ENCODE peak calls at places on chromosomes 5 and 9, in ten cellular contexts. M is choroid plexus epithelial cell, P is Panc1, G is spleen, D is H1, F is GM23338, I is neural progenitor cell, T is fibroblast of lung, Z is GM12865, J is brain microvascular endothelial cell. H is an unnamed sample.

GRCh38 chr5:154118385-154118784 is 72.1 kb upstream of the GALNT10 start:
- DNase-seq in T (no peak), Z (no peak), I (no peak), D (no peak), G (no peak), P (no peak), F (no peak), J (no peak), M (no peak), H (no peak)

GRCh38 chr5:65809817-65810531 is 88.0 kb downstream of the NLN start:
- DNase-seq in D (no peak), F (no peak), M (peak), T (peak), I (no peak), Z (no peak), P (no peak), G (no peak), J (peak), H (no peak)

GRCh38 chr5:56075361-56075760 is 80.6 kb upstream of the IL6ST start:
- DNase-seq in P (no peak), I (no peak), T (peak), Z (no peak), M (peak), J (no peak), F (no peak), D (no peak), G (no peak), H (peak)

GRCh38 chr5:157828031-157828948 is 30.7 kb downstream of the CLINT1 start:
- DNase-seq in Z (peak), M (peak), F (no peak), P (no peak), G (no peak), D (no peak), I (no peak), T (peak), J (no peak), H (no peak)

GRCh38 chr9:107491081-107492053 is 1.8 kb upstream of the KLF4 start:
- DNase-seq in I (peak), Z (no peak), G (peak), F (peak), T (peak), J (no peak), P (no peak), D (peak), M (peak), H (no peak)

GRCh38 chr9:134068742-134069535 is 1.1 kb upstream of the BRD3 start:
- DNase-seq in P (peak), Z (no peak), F (no peak), T (no peak), D (no peak), G (peak), M (no peak), I (no peak), J (no peak), H (no peak)

GRCh38 chr5:98179791-98180755 is 593.4 kb upstream of the RGMB start:
- DNase-seq in G (no peak), P (no peak), D (no peak), M (peak), Z (no peak), T (no peak), I (no peak), J (peak), F (no peak), H (no peak)

GRCh38 chr5:9233712-9234111 is 312.2 kb downstream of the SEMA5A start:
- DNase-seq in Z (no peak), F (peak), P (no peak), J (peak), I (peak), G (no peak), M (peak), D (no peak), T (no peak), H (no peak)

GRCh38 chr9:75891277-75892167 is 1.0 kb downstream of the PCSK5 start:
- DNase-seq in Z (no peak), G (peak), F (peak), P (no peak), I (peak), D (peak), M (peak), J (peak), T (peak), H (no peak)

GRCh38 chr9:77305622-77306365 is 128.5 kb downstream of the VPS13A start:
- DNase-seq in M (peak), J (no peak), F (no peak), T (peak), Z (no peak), G (no peak), P (no peak), D (no peak), I (no peak), H (no peak)

GRCh38 chr5:134837530-134838181 is 8.1 kb upstream of the C5orf24 start:
- DNase-seq in M (peak), T (no peak), P (no peak), F (no peak), J (no peak), D (no peak), G (no peak), Z (no peak), I (no peak), H (no peak)

GRCh38 chr5:149731332-149731616 is 1.2 kb downstream of the PPARGC1B start:
- DNase-seq in M (no peak), J (no peak), Z (no peak), G (no peak), T (no peak), P (no peak), I (no peak), F (no peak), D (peak), H (no peak)

GRCh38 chr5:8943301-8943700 is 602.6 kb downstream of the SEMA5A start:
- DNase-seq in F (no peak), I (no peak), D (no peak), J (peak), G (no peak), T (peak), Z (no peak), M (peak), P (no peak), H (no peak)

GRCh38 chr9:74942801-74943200 is 9.9 kb downstream of the C9orf40 start:
- DNase-seq in M (peak), I (no peak), P (no peak), J (peak), Z (no peak), T (no peak), F (no peak), D (no peak), G (no peak), H (no peak)

DNA sequence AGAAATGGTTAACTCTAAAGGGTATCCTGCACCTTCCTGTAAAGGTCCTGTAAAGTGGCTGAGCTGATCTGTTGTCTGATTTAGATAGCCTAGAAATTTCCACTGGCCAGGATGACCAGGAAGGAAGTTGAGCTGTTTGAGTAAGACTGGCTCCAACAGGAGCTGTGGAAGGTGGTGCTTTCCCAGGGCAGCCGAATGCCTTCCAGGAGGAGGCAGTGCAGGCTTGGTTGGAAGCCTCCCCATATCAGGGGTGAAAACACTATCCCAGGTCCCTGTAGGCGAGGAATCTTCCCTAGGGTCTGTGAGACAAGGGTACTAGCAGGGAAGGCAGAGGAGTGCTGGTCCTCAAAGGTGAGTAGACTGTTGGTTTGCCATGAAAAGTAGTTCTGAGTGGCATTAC is 98.4 kb downstream of the LIX1 start:
- DNase-seq in Z (peak), T (peak), F (peak), M (peak), I (peak), J (peak), G (no peak), P (peak), D (peak), H (no peak)
- TF ChIP-seq CTCF in Z (peak), T (peak), F (peak), M (peak), I (peak), J (peak), G (no peak), P (peak), D (peak), H (peak)

GRCh38 chr5:96664669-96665068 is 2.5 kb downstream of the CAST start:
- DNase-seq in Z (no peak), F (no peak), G (no peak), I (no peak), T (no peak), J (no peak), P (no peak), D (no peak), M (no peak), H (no peak)
- H3K4me3 ChIP-seq in Z (no peak), F (no peak), G (no peak), I (no peak), T (peak), J (no peak), P (no peak), D (no peak), M (no peak), H (no peak)

DNA sequence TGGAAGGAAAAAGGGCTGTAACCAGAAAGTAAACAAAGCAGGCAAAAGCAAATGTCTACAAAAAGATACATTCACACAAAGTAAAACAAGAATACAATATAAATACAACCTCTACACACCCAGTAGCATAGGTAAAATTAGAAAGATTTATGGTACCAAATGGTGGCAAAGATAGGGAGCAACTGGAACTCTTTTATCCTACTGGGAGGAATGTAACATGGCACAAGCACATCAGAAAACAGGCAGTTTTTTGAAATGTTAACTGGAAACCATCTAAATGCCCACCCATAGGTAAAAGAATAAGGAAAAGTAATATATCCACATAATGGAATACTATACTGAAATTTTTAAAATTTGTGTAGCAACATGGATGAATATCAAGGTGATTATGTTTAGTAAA is 8.7 kb upstream of the ARL14EPL start:
- DNase-seq in F (no peak), J (no peak), D (no peak), M (no peak), I (no peak), G (no peak), Z (no peak), T (no peak), P (no peak), H (no peak)
- TF ChIP-seq CTCF in F (peak), J (no peak), D (no peak), M (no peak), I (no peak), G (no peak), Z (no peak), T (peak), P (no peak), H (no peak)

GRCh38 chr5:79136618-79137017 is 25.0 kb downstream of the BHMT start:
- DNase-seq in P (no peak), G (no peak), T (no peak), F (no peak), I (no peak), D (no peak), Z (no peak), J (no peak), M (no peak), H (no peak)

GRCh38 chr5:79135790-79136553 is 24.4 kb downstream of the BHMT start:
- DNase-seq in D (no peak), M (no peak), G (no peak), J (no peak), I (no peak), T (no peak), Z (peak), P (no peak), F (no peak), H (no peak)

GRCh38 chr5:79130781-79131180 is 19.2 kb downstream of the BHMT start:
- DNase-seq in F (peak), J (no peak), P (no peak), Z (no peak), T (no peak), D (no peak), G (no peak), M (no peak), I (no peak), H (no peak)

GRCh38 chr5:79133657-79134451 is 22.2 kb downstream of the BHMT start:
- DNase-seq in F (peak), M (peak), I (peak), D (peak), Z (peak), P (peak), T (peak), J (peak), G (no peak), H (peak)

DNA sequence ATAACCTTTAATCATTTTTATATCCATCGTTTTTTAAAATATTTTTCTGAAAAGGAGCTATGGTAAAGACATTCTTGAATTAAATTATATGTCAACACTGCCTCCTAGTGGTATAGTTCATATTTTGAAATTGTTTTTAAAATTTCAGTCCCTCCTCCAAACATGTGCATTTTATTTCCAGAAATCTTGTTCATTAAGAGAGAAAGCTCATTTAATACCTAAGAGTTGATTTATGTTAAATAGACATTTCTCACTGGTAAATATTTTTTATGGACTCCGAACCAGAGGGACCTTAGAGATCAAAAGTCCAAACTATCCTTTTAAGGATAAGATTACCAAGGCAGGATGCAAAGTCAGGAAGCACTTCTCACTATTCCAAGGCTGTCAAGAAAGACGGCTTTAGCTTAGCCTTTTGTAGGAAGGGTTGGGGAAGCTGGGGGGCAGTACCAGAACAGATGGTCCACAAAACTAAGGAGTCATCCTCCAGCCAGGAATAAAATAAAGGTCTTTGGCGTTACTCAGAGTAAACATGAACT is 21.6 kb downstream of the BHMT start:
- DNase-seq in I (peak), D (no peak), M (peak), F (peak), P (peak), G (no peak), Z (peak), T (peak), J (no peak), H (peak)
- H3K4me3 ChIP-seq in I (peak), D (peak), M (peak), F (peak), P (peak), G (no peak), Z (no peak), T (peak), J (peak), H (peak)

DNA sequence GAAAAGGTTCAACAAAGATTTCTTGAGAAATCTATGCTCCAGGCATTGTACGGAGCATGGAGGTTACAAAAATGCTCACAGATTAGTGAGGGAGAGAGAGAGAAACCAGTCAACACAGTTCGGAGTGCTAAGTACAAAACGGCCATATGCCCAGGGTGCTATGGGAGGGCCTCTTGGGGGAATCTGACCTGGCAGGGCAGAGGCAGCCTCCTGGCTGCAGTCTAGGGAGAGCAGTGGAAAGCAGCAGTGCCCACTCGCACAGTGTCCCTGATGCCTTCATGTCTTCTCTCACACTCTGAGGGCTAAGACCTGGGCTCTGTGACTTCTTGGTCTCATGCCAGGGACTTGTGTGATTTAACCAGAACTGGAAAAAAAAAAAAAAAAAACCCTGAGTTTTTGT is 29.8 kb upstream of the SMC5 start:
- DNase-seq in M (peak), Z (no peak), T (peak), D (no peak), G (no peak), I (peak), P (no peak), J (no peak), F (no peak), H (no peak)
- TF ChIP-seq CTCF in M (no peak), Z (no peak), T (no peak), D (no peak), G (no peak), I (no peak), P (no peak), J (peak), F (no peak), H (no peak)